ENCODE peak calls at places on chromosomes 6 and 20, in seven cellular contexts. One of them, this sample, is unnamed. For H3K4me1, the result is how much of the 10 kb centered on the place peaks cover.

GRCh38 chr6:42038811-42039408 is 11.4 kb upstream of the TAF8 start:
- DNase-seq in kidney: no peak
- DNase-seq in OCI-LY7: no peak
- DNase-seq in neuronal stem cell: no peak
- DNase-seq in astrocyte: peak
- DNase-seq in mammary epithelial cell: no peak
- DNase-seq in Caco-2: no peak
- DNase-seq in this sample: no peak

GRCh38 chr20:20582733-20583132 is 129.7 kb downstream of the RALGAPA2 start:
- DNase-seq in kidney: no peak
- DNase-seq in OCI-LY7: no peak
- DNase-seq in neuronal stem cell: no peak
- DNase-seq in astrocyte: no peak
- DNase-seq in mammary epithelial cell: no peak
- DNase-seq in Caco-2: no peak
- DNase-seq in this sample: no peak

GRCh38 chr6:129744201-129744879 is 34.4 kb upstream of the ARHGAP18 start:
- DNase-seq in kidney: no peak
- DNase-seq in OCI-LY7: peak
- DNase-seq in neuronal stem cell: no peak
- DNase-seq in astrocyte: peak
- DNase-seq in mammary epithelial cell: peak
- DNase-seq in Caco-2: no peak
- DNase-seq in this sample: peak

GRCh38 chr20:3224681-3225421 is 14.1 kb downstream of the SLC4A11 start:
- DNase-seq in kidney: no peak
- DNase-seq in OCI-LY7: no peak
- DNase-seq in neuronal stem cell: no peak
- DNase-seq in astrocyte: no peak
- DNase-seq in mammary epithelial cell: no peak
- DNase-seq in Caco-2: no peak
- DNase-seq in this sample: no peak

GRCh38 chr6:125099211-125100017 is 54.2 kb upstream of the TPD52L1 start:
- DNase-seq in kidney: peak
- DNase-seq in OCI-LY7: no peak
- DNase-seq in neuronal stem cell: peak
- DNase-seq in astrocyte: peak
- DNase-seq in mammary epithelial cell: peak
- DNase-seq in Caco-2: peak
- DNase-seq in this sample: no peak

GRCh38 chr6:144211160-144211559 is 60.8 kb downstream of the STX11 start:
- DNase-seq in kidney: no peak
- DNase-seq in OCI-LY7: no peak
- DNase-seq in neuronal stem cell: no peak
- DNase-seq in astrocyte: no peak
- DNase-seq in mammary epithelial cell: no peak
- DNase-seq in Caco-2: no peak
- DNase-seq in this sample: no peak

GRCh38 chr6:31660224-31660997 is at the start of gene C6orf47:
- DNase-seq in kidney: peak
- DNase-seq in OCI-LY7: peak
- DNase-seq in neuronal stem cell: peak
- DNase-seq in astrocyte: peak
- DNase-seq in mammary epithelial cell: peak
- DNase-seq in Caco-2: peak
- DNase-seq in this sample: peak

GRCh38 chr6:106513813-106514212 is 115.5 kb downstream of the RTN4IP1 start:
- DNase-seq in kidney: no peak
- DNase-seq in OCI-LY7: peak
- DNase-seq in neuronal stem cell: no peak
- DNase-seq in astrocyte: no peak
- DNase-seq in mammary epithelial cell: peak
- DNase-seq in Caco-2: no peak
- DNase-seq in this sample: no peak

GRCh38 chr6:108492131-108492766 is 68.5 kb upstream of the FOXO3 start:
- DNase-seq in kidney: no peak
- DNase-seq in OCI-LY7: peak
- DNase-seq in neuronal stem cell: peak
- DNase-seq in astrocyte: peak
- DNase-seq in mammary epithelial cell: peak
- DNase-seq in Caco-2: no peak
- DNase-seq in this sample: peak

GRCh38 chr6:170249817-170250216 is 41.1 kb downstream of the DLL1 start:
- DNase-seq in kidney: peak
- DNase-seq in OCI-LY7: no peak
- DNase-seq in neuronal stem cell: no peak
- DNase-seq in astrocyte: no peak
- DNase-seq in mammary epithelial cell: no peak
- DNase-seq in Caco-2: no peak
- DNase-seq in this sample: no peak

GRCh38 chr6:117487831-117488230 is 5.4 kb downstream of the DCBLD1 start:
- DNase-seq in kidney: no peak
- DNase-seq in OCI-LY7: no peak
- DNase-seq in neuronal stem cell: no peak
- DNase-seq in astrocyte: no peak
- DNase-seq in mammary epithelial cell: no peak
- DNase-seq in Caco-2: no peak
- DNase-seq in this sample: no peak

GRCh38 chr6:140044626-140045025 is 670.2 kb upstream of the CITED2 start:
- DNase-seq in kidney: no peak
- DNase-seq in OCI-LY7: no peak
- DNase-seq in neuronal stem cell: no peak
- DNase-seq in astrocyte: no peak
- DNase-seq in mammary epithelial cell: no peak
- DNase-seq in Caco-2: no peak
- DNase-seq in this sample: no peak

GRCh38 chr6:34506718-34507117 is 40.8 kb downstream of the PACSIN1 start:
- DNase-seq in kidney: no peak
- DNase-seq in OCI-LY7: no peak
- DNase-seq in neuronal stem cell: no peak
- DNase-seq in astrocyte: no peak
- DNase-seq in mammary epithelial cell: no peak
- DNase-seq in Caco-2: no peak
- DNase-seq in this sample: no peak

GRCh38 chr6:122640377-122640776 is 30.2 kb downstream of the PKIB start:
- DNase-seq in kidney: no peak
- DNase-seq in OCI-LY7: no peak
- DNase-seq in neuronal stem cell: no peak
- DNase-seq in astrocyte: no peak
- DNase-seq in mammary epithelial cell: peak
- DNase-seq in Caco-2: no peak
- DNase-seq in this sample: no peak

GRCh38 chr6:137904822-137905617 is 38.0 kb downstream of the TNFAIP3 start:
- DNase-seq in kidney: peak
- DNase-seq in OCI-LY7: peak
- DNase-seq in neuronal stem cell: no peak
- DNase-seq in astrocyte: peak
- DNase-seq in mammary epithelial cell: no peak
- DNase-seq in Caco-2: no peak
- DNase-seq in this sample: no peak

GRCh38 chr6:42374027-42374669 is 77.6 kb downstream of the TRERF1 start:
- DNase-seq in kidney: no peak
- DNase-seq in OCI-LY7: no peak
- DNase-seq in neuronal stem cell: no peak
- DNase-seq in astrocyte: no peak
- DNase-seq in mammary epithelial cell: no peak
- DNase-seq in Caco-2: no peak
- DNase-seq in this sample: no peak

GRCh38 chr6:169326067-169326799 is 72.6 kb upstream of the THBS2 start:
- DNase-seq in kidney: no peak
- DNase-seq in OCI-LY7: no peak
- DNase-seq in neuronal stem cell: peak
- DNase-seq in astrocyte: peak
- DNase-seq in mammary epithelial cell: peak
- DNase-seq in Caco-2: no peak
- DNase-seq in this sample: peak

GRCh38 chr20:57562541-57563465 is 1.9 kb downstream of the PCK1 start:
- DNase-seq in kidney: no peak
- DNase-seq in OCI-LY7: no peak
- DNase-seq in neuronal stem cell: no peak
- DNase-seq in astrocyte: no peak
- DNase-seq in mammary epithelial cell: no peak
- DNase-seq in Caco-2: no peak
- DNase-seq in this sample: no peak

GRCh38 chr6:81694214-81694613 is 58.3 kb downstream of the TENT5A start:
- DNase-seq in kidney: no peak
- DNase-seq in OCI-LY7: no peak
- DNase-seq in neuronal stem cell: no peak
- DNase-seq in astrocyte: no peak
- DNase-seq in mammary epithelial cell: no peak
- DNase-seq in Caco-2: no peak
- DNase-seq in this sample: no peak

GRCh38 chr6:52503344-52503747 is 73.5 kb downstream of the TRAM2 start:
- DNase-seq in kidney: peak
- DNase-seq in OCI-LY7: no peak
- DNase-seq in neuronal stem cell: no peak
- DNase-seq in astrocyte: no peak
- DNase-seq in mammary epithelial cell: no peak
- DNase-seq in Caco-2: no peak
- DNase-seq in this sample: no peak

GRCh38 chr6:143059616-143060353 is 904 bp upstream of the AIG1 start:
- DNase-seq in kidney: no peak
- DNase-seq in OCI-LY7: peak
- DNase-seq in neuronal stem cell: no peak
- DNase-seq in astrocyte: peak
- DNase-seq in mammary epithelial cell: peak
- DNase-seq in Caco-2: no peak
- DNase-seq in this sample: no peak

GRCh38 chr20:64077094-64077493 is 2.2 kb downstream of the RGS19 start:
- DNase-seq in kidney: peak
- DNase-seq in OCI-LY7: peak
- DNase-seq in neuronal stem cell: no peak
- DNase-seq in astrocyte: no peak
- DNase-seq in mammary epithelial cell: no peak
- DNase-seq in Caco-2: no peak
- DNase-seq in this sample: no peak

GRCh38 chr20:58436868-58437645 is 48.0 kb downstream of the VAPB start:
- DNase-seq in kidney: no peak
- DNase-seq in OCI-LY7: no peak
- DNase-seq in neuronal stem cell: no peak
- DNase-seq in astrocyte: no peak
- DNase-seq in mammary epithelial cell: peak
- DNase-seq in Caco-2: no peak
- DNase-seq in this sample: no peak

DNA sequence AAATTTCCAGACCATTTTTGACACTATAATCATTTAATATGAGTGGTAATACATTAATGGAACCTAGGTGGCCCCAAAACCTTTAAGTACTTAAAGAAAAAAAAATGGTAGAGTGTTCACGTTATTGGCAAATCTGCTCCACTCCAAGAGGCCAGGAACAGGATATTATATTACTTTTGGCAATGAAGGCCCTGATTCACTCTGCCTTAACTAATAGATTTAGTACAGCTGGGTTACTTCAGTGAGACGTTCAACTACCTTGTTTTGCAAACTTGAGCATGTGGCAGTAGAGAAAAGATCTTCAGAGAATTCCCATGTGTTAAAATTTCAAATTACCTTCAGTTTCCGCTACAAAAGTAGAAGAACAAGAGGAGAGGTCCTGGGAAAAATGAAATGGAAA is 12.8 kb downstream of the ADNP start:
- DNase-seq in kidney: no peak
- DNase-seq in OCI-LY7: no peak
- DNase-seq in neuronal stem cell: no peak
- DNase-seq in astrocyte: peak
- DNase-seq in mammary epithelial cell: no peak
- DNase-seq in Caco-2: no peak
- DNase-seq in this sample: no peak
- H3K4me1 ChIP-seq in kidney: under half
- H3K4me1 ChIP-seq in OCI-LY7: half or more
- H3K4me1 ChIP-seq in neuronal stem cell: under half
- H3K4me1 ChIP-seq in astrocyte: under half
- H3K4me1 ChIP-seq in mammary epithelial cell: under half
- H3K4me1 ChIP-seq in Caco-2: under half
- H3K4me1 ChIP-seq in this sample: under half

DNA sequence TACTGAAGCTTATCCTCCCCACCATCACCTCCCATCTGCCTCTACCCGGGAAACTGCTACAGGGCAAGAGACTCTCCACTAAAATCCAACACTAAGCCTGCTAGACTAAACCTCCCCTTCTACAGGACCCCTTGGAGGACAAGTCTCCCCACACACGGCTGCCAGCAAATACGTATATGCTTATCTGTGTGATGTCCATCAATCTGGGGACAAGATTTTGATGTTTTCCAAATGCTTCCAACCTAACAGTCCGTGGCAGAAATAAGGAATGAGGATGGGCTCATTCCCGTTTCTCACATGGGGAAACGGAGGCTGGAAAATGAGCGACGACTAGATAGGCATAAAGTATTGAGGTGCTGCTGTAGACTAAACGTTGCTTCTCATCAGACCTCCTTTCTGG is 1.8 kb downstream of the KCNK5 start:
- DNase-seq in kidney: no peak
- DNase-seq in OCI-LY7: no peak
- DNase-seq in neuronal stem cell: no peak
- DNase-seq in astrocyte: no peak
- DNase-seq in mammary epithelial cell: no peak
- DNase-seq in Caco-2: no peak
- DNase-seq in this sample: no peak
- H3K4me1 ChIP-seq in kidney: under half
- H3K4me1 ChIP-seq in OCI-LY7: under half
- H3K4me1 ChIP-seq in neuronal stem cell: under half
- H3K4me1 ChIP-seq in astrocyte: under half
- H3K4me1 ChIP-seq in mammary epithelial cell: under half
- H3K4me1 ChIP-seq in Caco-2: under half
- H3K4me1 ChIP-seq in this sample: under half

GRCh38 chr20:34052414-34052813 is 58.7 kb downstream of the RALY start:
- DNase-seq in kidney: no peak
- DNase-seq in OCI-LY7: no peak
- DNase-seq in neuronal stem cell: no peak
- DNase-seq in astrocyte: no peak
- DNase-seq in mammary epithelial cell: no peak
- DNase-seq in Caco-2: no peak
- DNase-seq in this sample: no peak
- H3K4me1 ChIP-seq in kidney: under half
- H3K4me1 ChIP-seq in OCI-LY7: under half
- H3K4me1 ChIP-seq in neuronal stem cell: under half
- H3K4me1 ChIP-seq in astrocyte: under half
- H3K4me1 ChIP-seq in mammary epithelial cell: under half
- H3K4me1 ChIP-seq in Caco-2: under half
- H3K4me1 ChIP-seq in this sample: under half

GRCh38 chr6:47057830-47058540 is 15.9 kb upstream of the ADGRF1 start:
- DNase-seq in kidney: no peak
- DNase-seq in OCI-LY7: no peak
- DNase-seq in neuronal stem cell: no peak
- DNase-seq in astrocyte: peak
- DNase-seq in mammary epithelial cell: peak
- DNase-seq in Caco-2: no peak
- DNase-seq in this sample: no peak

GRCh38 chr6:47061631-47062300 is 19.6 kb upstream of the ADGRF1 start:
- DNase-seq in kidney: no peak
- DNase-seq in OCI-LY7: no peak
- DNase-seq in neuronal stem cell: no peak
- DNase-seq in astrocyte: peak
- DNase-seq in mammary epithelial cell: peak
- DNase-seq in Caco-2: no peak
- DNase-seq in this sample: no peak

GRCh38 chr6:47062346-47062745 is 20.2 kb upstream of the ADGRF1 start:
- DNase-seq in kidney: no peak
- DNase-seq in OCI-LY7: no peak
- DNase-seq in neuronal stem cell: no peak
- DNase-seq in astrocyte: no peak
- DNase-seq in mammary epithelial cell: no peak
- DNase-seq in Caco-2: no peak
- DNase-seq in this sample: no peak

GRCh38 chr6:47059216-47059885 is 17.2 kb upstream of the ADGRF1 start:
- DNase-seq in kidney: no peak
- DNase-seq in OCI-LY7: no peak
- DNase-seq in neuronal stem cell: no peak
- DNase-seq in astrocyte: no peak
- DNase-seq in mammary epithelial cell: peak
- DNase-seq in Caco-2: no peak
- DNase-seq in this sample: no peak

GRCh38 chr6:47056832-47057231 is 14.7 kb upstream of the ADGRF1 start:
- DNase-seq in kidney: no peak
- DNase-seq in OCI-LY7: no peak
- DNase-seq in neuronal stem cell: no peak
- DNase-seq in astrocyte: no peak
- DNase-seq in mammary epithelial cell: no peak
- DNase-seq in Caco-2: no peak
- DNase-seq in this sample: no peak
- H3K4me1 ChIP-seq in kidney: under half
- H3K4me1 ChIP-seq in OCI-LY7: under half
- H3K4me1 ChIP-seq in neuronal stem cell: under half
- H3K4me1 ChIP-seq in astrocyte: under half
- H3K4me1 ChIP-seq in mammary epithelial cell: under half
- H3K4me1 ChIP-seq in Caco-2: under half
- H3K4me1 ChIP-seq in this sample: under half